ENCODE peak calls at places on chromosomes 4 and X, in five cellular contexts. A, R, G, U and Y are unnamed samples. For H3K4me1, the result is how much of the 10 kb centered on the place peaks cover.

GRCh38 chrX:38452603-38453002 is 100.2 kb downstream of the OTC start:
- DNase-seq in A (no peak), G (no peak), U (no peak), R (no peak), Y (no peak)

GRCh38 chrX:1581132-1581531 is 10.3 kb upstream of the AKAP17A start:
- DNase-seq in A (peak), G (peak), U (peak), R (peak), Y (peak)

GRCh38 chrX:118536687-118537461 is 41.3 kb downstream of the DOCK11 start:
- DNase-seq in R (no peak), A (peak), G (no peak), U (peak), Y (peak)

GRCh38 chr4:137749466-137749865 is 217.2 kb upstream of the PCDH18 start:
- DNase-seq in R (no peak), G (no peak), U (no peak), A (peak), Y (no peak)

GRCh38 chrX:46016296-46016695 is 528.9 kb downstream of the ZNF674 start:
- DNase-seq in R (no peak), A (no peak), G (no peak), U (no peak), Y (no peak)

GRCh38 chr4:41927761-41928499 is 7.3 kb upstream of the TMEM33 start:
- DNase-seq in A (no peak), R (no peak), U (no peak), G (no peak), Y (no peak)

GRCh38 chr4:10977534-10977933 is 293.0 kb upstream of the CLNK start:
- DNase-seq in G (no peak), A (no peak), U (no peak), R (no peak), Y (no peak)

GRCh38 chrX:37348237-37349130 is 680 bp upstream of the PRRG1 start:
- DNase-seq in A (peak), U (no peak), R (no peak), G (no peak), Y (no peak)

GRCh38 chrX:130975947-130976346 is 72.9 kb upstream of the ENOX2 start:
- DNase-seq in G (peak), A (peak), R (no peak), U (peak), Y (peak)

GRCh38 chr4:137852326-137852725 is 320.0 kb upstream of the PCDH18 start:
- DNase-seq in U (no peak), R (no peak), G (no peak), A (no peak), Y (no peak)

GRCh38 chrX:102517331-102517730 is 792 bp upstream of the TMSB15A start:
- DNase-seq in A (peak), G (no peak), R (no peak), U (no peak), Y (no peak)

GRCh38 chr4:157706134-157706533 is 466.7 kb downstream of the GASK1B start:
- DNase-seq in G (no peak), R (no peak), A (no peak), U (no peak), Y (no peak)

GRCh38 chrX:74613350-74614192 is 853 bp downstream of the RLIM start:
- DNase-seq in A (peak), R (no peak), G (peak), U (no peak), Y (no peak)

GRCh38 chr4:184671101-184671500 is 21.6 kb downstream of the PRIMPOL start:
- DNase-seq in R (no peak), G (no peak), U (no peak), A (no peak), Y (no peak)

GRCh38 chr4:128471576-128471975 is 184.0 kb upstream of the PGRMC2 start:
- DNase-seq in R (no peak), A (peak), U (no peak), G (no peak), Y (no peak)

GRCh38 chrX:22742174-22742573 is 257.6 kb upstream of the DDX53 start:
- DNase-seq in U (no peak), R (no peak), A (peak), G (no peak), Y (no peak)

GRCh38 chr4:14857475-14857874 is 144.8 kb upstream of the CPEB2 start:
- DNase-seq in G (no peak), A (peak), U (no peak), R (no peak), Y (no peak)

GRCh38 chrX:30309139-30309571 is at the start of gene NR0B1:
- DNase-seq in G (no peak), R (peak), A (peak), U (no peak), Y (no peak)

GRCh38 chr4:80070880-80071620 is 2.0 kb downstream of the ANTXR2 start:
- DNase-seq in A (peak), R (no peak), G (no peak), U (no peak), Y (no peak)

GRCh38 chr4:94588900-94589693 is 137.4 kb downstream of the PDLIM5 start:
- DNase-seq in A (no peak), U (no peak), R (no peak), G (no peak), Y (no peak)

GRCh38 chr4:168636040-168636439 is 139.2 kb downstream of the PALLD start:
- DNase-seq in R (no peak), A (no peak), G (no peak), U (no peak), Y (no peak)
- H3K27ac ChIP-seq in R (no peak), A (peak), G (no peak), U (no peak), Y (no peak)

GRCh38 chr4:139762715-139763114 is 97.1 kb downstream of the MGST2 start:
- DNase-seq in G (no peak), R (no peak), A (no peak), U (no peak), Y (no peak)

GRCh38 chr4:139764192-139764591 is 98.6 kb downstream of the MGST2 start:
- DNase-seq in U (no peak), R (no peak), G (no peak), A (no peak), Y (no peak)

GRCh38 chr4:139763205-139763604 is 97.6 kb downstream of the MGST2 start:
- DNase-seq in G (no peak), U (no peak), A (peak), R (no peak), Y (no peak)

GRCh38 chr4:139764686-139765085 is 99.1 kb downstream of the MGST2 start:
- DNase-seq in R (no peak), U (no peak), A (no peak), G (no peak), Y (no peak)

DNA sequence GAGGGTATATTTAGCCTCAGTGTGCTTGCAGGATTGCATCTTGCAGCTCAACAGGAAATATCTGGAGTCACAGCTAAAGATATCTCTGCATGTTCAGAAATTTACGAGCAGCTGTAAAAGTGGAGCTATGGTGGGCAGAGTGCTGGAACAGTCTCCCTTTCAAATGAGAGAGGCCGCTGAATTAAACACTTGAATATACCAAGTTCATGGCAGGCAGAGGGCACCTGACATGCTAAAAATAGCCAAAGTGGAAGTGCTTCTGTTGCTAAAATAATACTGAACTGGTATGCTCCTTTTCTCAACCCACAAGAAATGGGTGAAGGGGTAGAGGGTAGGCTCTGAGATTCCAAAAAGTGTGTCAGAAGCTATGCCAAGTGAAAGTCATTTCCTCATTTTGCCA is 98.0 kb downstream of the MGST2 start:
- DNase-seq in R (no peak), A (peak), G (no peak), U (no peak), Y (no peak)
- H3K4me1 ChIP-seq in R (under half), A (under half), G (under half), U (under half), Y (under half)

GRCh38 chr4:86919824-86920223 is 15.0 kb upstream of the AFF1 start:
- DNase-seq in G (no peak), A (no peak), U (no peak), R (no peak), Y (no peak)
- H3K27ac ChIP-seq in G (no peak), A (no peak), U (no peak), R (no peak), Y (no peak)

GRCh38 chr4:99826016-99826415 is 9.4 kb downstream of the DAPP1 start:
- DNase-seq in G (no peak), A (no peak), U (no peak), R (no peak), Y (no peak)

GRCh38 chr4:99824070-99824599 is 7.5 kb downstream of the DAPP1 start:
- DNase-seq in A (no peak), G (no peak), U (no peak), R (no peak), Y (no peak)

GRCh38 chr4:99825272-99825671 is 8.6 kb downstream of the DAPP1 start:
- DNase-seq in R (no peak), A (no peak), G (no peak), U (no peak), Y (no peak)

GRCh38 chr4:99828477-99828876 is 11.8 kb downstream of the DAPP1 start:
- DNase-seq in R (no peak), G (no peak), U (no peak), A (no peak), Y (no peak)

DNA sequence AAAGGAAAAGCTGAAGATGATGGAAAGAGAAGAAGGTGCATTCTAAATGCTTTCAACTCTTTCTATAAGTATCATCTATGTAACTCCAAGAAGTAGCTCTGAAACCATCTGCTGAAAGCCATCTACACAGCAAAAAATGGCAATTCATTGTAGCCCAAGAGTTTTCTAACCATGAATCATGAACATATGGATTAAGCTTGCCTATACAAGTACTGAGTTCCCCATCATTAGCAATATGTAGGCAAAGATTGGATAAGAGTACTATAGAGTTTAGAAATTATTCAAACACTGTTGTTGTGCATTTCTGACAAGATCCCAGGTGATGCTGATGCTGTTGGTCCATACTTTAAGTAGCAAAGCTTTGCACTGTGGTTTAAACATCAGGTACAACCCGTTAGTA is 11.2 kb downstream of the DAPP1 start:
- DNase-seq in G (no peak), A (no peak), R (no peak), U (no peak), Y (no peak)
- H3K4me1 ChIP-seq in G (under half), A (under half), R (under half), U (under half), Y (under half)

GRCh38 chrX:10173331-10173900 is 16.6 kb downstream of the CLCN4 start:
- DNase-seq in U (no peak), R (peak), A (peak), G (peak), Y (no peak)

GRCh38 chrX:10172867-10173266 is 16.1 kb downstream of the CLCN4 start:
- DNase-seq in U (no peak), G (no peak), R (no peak), A (peak), Y (no peak)

GRCh38 chrX:10174810-10175209 is 18.0 kb downstream of the CLCN4 start:
- DNase-seq in A (peak), R (no peak), U (no peak), G (no peak), Y (no peak)

GRCh38 chrX:10175317-10175871 is 18.6 kb downstream of the CLCN4 start:
- DNase-seq in A (peak), U (no peak), G (no peak), R (no peak), Y (no peak)

DNA sequence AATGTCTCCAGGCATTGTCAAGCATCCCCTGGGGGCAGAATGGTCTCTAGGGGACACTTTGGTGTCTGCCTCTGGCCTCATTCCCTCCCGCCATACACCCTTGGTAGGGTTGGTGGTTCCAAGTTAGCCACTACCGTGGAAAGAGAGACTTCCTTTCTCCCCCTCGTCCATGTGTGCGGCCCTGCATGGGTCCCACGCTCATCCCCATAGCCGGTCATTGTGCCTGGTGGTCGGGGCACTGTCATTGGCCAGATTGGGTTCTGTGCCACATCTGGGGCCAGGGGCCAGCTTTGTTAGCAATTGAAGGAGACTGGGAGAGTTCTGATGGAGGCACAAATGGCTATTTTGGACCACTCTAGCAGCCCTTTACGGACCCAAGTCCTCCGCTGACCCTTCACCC is 17.3 kb downstream of the CLCN4 start:
- DNase-seq in U (no peak), A (no peak), G (no peak), R (no peak), Y (no peak)
- H3K27ac ChIP-seq in U (no peak), A (peak), G (no peak), R (no peak), Y (no peak)

GRCh38 chrX:149283853-149284252 is 221.3 kb downstream of the IDS start:
- DNase-seq in G (no peak), A (no peak), R (no peak), U (no peak), Y (no peak)

GRCh38 chrX:149284616-149285015 is 220.5 kb downstream of the IDS start:
- DNase-seq in A (no peak), G (no peak), R (no peak), U (no peak), Y (no peak)

GRCh38 chrX:149282909-149283308 is 222.2 kb downstream of the IDS start:
- DNase-seq in U (no peak), G (no peak), R (no peak), A (no peak), Y (no peak)

GRCh38 chrX:149275836-149276235 is 229.3 kb downstream of the IDS start:
- DNase-seq in U (no peak), G (no peak), R (no peak), A (no peak), Y (no peak)

DNA sequence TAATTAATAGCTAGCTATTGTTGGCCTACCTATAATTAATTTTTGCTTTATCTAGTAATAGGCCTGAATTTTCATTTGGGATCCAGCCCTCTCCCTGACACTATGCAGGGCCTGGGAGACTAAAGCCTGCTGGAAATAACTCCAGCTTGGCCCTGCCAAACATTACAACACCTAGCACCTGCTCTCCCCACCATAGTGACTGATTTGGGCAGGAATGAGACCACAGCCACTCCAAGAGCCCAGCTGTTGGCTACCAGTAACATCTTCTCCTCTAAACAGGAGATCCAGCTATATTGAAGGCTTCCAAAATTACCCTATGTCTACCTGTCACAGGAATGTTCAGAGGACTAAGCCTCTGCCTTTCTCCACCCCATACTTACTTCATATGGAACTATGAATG is 225.1 kb downstream of the IDS start:
- DNase-seq in R (no peak), U (no peak), A (no peak), G (no peak), Y (no peak)
- H3K4me1 ChIP-seq in R (under half), U (under half), A (under half), G (under half), Y (under half)

GRCh38 chr4:73223258-73223651 is 35.3 kb downstream of the ANKRD17 start:
- DNase-seq in U (no peak), A (no peak), G (no peak), R (no peak), Y (no peak)
- H3K27ac ChIP-seq in U (peak), A (no peak), G (peak), R (no peak), Y (peak)

DNA sequence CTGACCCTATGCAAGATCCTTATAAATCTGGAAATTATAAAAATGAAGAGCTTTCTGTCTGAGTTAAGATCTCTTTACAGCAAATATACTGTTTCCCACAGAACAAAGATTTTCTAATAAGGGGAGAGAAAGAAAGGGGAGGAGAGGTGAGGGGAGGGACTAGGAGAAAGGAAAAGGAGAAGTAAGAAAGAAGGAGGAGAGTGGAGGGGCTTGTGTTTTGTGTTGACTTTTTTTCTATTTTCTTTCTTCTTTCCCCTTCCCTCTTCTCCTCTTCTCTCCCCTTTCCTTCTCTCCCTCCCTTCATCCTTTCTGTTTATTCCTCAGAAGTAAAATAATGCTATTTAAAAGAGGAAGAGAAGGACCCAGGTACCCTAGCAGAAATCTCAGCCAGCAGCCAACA is 6.2 kb downstream of the CXCL6 start:
- DNase-seq in R (no peak), U (no peak), A (no peak), G (no peak), Y (no peak)
- H3K4me1 ChIP-seq in R (under half), U (under half), A (under half), G (under half), Y (under half)